ENCODE peak calls at places on chromosome 21, in nine cellular contexts. One of them, this sample, is unnamed.

GRCh38 chr21:30882907-30883597 is 1.7 kb upstream of the KRTAP11-1 start:
- DNase-seq in activated T-cell treated with anti-CD3 and anti-CD28 coated beads, Interleukin-2, amount 50 U/mL, for 48 hours: no peak
- DNase-seq in activated naive CD4-positive, alpha-beta T cell: no peak
- DNase-seq in transverse colon: no peak
- DNase-seq in EL: no peak
- DNase-seq in HTR-8/SVneo: no peak
- DNase-seq in NCI-H2171: no peak
- DNase-seq in thoracic aorta: no peak
- DNase-seq in AG08396: no peak
- DNase-seq in this sample: no peak

GRCh38 chr21:31872452-31873274 is at the start of gene HUNK:
- DNase-seq in thoracic aorta: no peak
- DNase-seq in AG08396: peak
- DNase-seq in NCI-H2171: peak
- DNase-seq in activated naive CD4-positive, alpha-beta T cell: no peak
- DNase-seq in EL: peak
- DNase-seq in HTR-8/SVneo: no peak
- DNase-seq in transverse colon: peak
- DNase-seq in activated T-cell treated with anti-CD3 and anti-CD28 coated beads, Interleukin-2, amount 50 U/mL, for 48 hours: peak
- DNase-seq in this sample: no peak

GRCh38 chr21:45809421-45809820 is 165.9 kb downstream of the PCBP3 start:
- DNase-seq in HTR-8/SVneo: no peak
- DNase-seq in EL: no peak
- DNase-seq in activated T-cell treated with anti-CD3 and anti-CD28 coated beads, Interleukin-2, amount 50 U/mL, for 48 hours: peak
- DNase-seq in NCI-H2171: no peak
- DNase-seq in AG08396: no peak
- DNase-seq in transverse colon: no peak
- DNase-seq in activated naive CD4-positive, alpha-beta T cell: no peak
- DNase-seq in thoracic aorta: no peak
- DNase-seq in this sample: no peak

GRCh38 chr21:45380566-45380965 is 24.4 kb upstream of the COL18A1 start:
- DNase-seq in thoracic aorta: no peak
- DNase-seq in NCI-H2171: no peak
- DNase-seq in activated naive CD4-positive, alpha-beta T cell: no peak
- DNase-seq in transverse colon: no peak
- DNase-seq in activated T-cell treated with anti-CD3 and anti-CD28 coated beads, Interleukin-2, amount 50 U/mL, for 48 hours: no peak
- DNase-seq in AG08396: no peak
- DNase-seq in EL: no peak
- DNase-seq in HTR-8/SVneo: no peak
- DNase-seq in this sample: no peak

GRCh38 chr21:28729887-28730286 is 262.8 kb downstream of the LTN1 start:
- DNase-seq in EL: no peak
- DNase-seq in HTR-8/SVneo: no peak
- DNase-seq in activated naive CD4-positive, alpha-beta T cell: no peak
- DNase-seq in AG08396: no peak
- DNase-seq in thoracic aorta: no peak
- DNase-seq in NCI-H2171: no peak
- DNase-seq in activated T-cell treated with anti-CD3 and anti-CD28 coated beads, Interleukin-2, amount 50 U/mL, for 48 hours: no peak
- DNase-seq in transverse colon: no peak
- DNase-seq in this sample: no peak

GRCh38 chr21:45027241-45028196 is 46.9 kb upstream of the ADARB1 start:
- DNase-seq in NCI-H2171: no peak
- DNase-seq in HTR-8/SVneo: no peak
- DNase-seq in activated naive CD4-positive, alpha-beta T cell: no peak
- DNase-seq in thoracic aorta: no peak
- DNase-seq in EL: no peak
- DNase-seq in transverse colon: no peak
- DNase-seq in activated T-cell treated with anti-CD3 and anti-CD28 coated beads, Interleukin-2, amount 50 U/mL, for 48 hours: no peak
- DNase-seq in AG08396: no peak
- DNase-seq in this sample: no peak

GRCh38 chr21:27206368-27206982 is 239.6 kb upstream of the ADAMTS5 start:
- DNase-seq in HTR-8/SVneo: peak
- DNase-seq in transverse colon: no peak
- DNase-seq in activated naive CD4-positive, alpha-beta T cell: no peak
- DNase-seq in activated T-cell treated with anti-CD3 and anti-CD28 coated beads, Interleukin-2, amount 50 U/mL, for 48 hours: no peak
- DNase-seq in AG08396: peak
- DNase-seq in thoracic aorta: no peak
- DNase-seq in EL: peak
- DNase-seq in NCI-H2171: no peak
- DNase-seq in this sample: no peak

GRCh38 chr21:31667639-31668038 is 8.1 kb downstream of the SOD1 start:
- DNase-seq in EL: no peak
- DNase-seq in NCI-H2171: no peak
- DNase-seq in AG08396: no peak
- DNase-seq in thoracic aorta: no peak
- DNase-seq in HTR-8/SVneo: no peak
- DNase-seq in transverse colon: no peak
- DNase-seq in activated naive CD4-positive, alpha-beta T cell: no peak
- DNase-seq in activated T-cell treated with anti-CD3 and anti-CD28 coated beads, Interleukin-2, amount 50 U/mL, for 48 hours: no peak
- DNase-seq in this sample: no peak

GRCh38 chr21:35963920-35964451 is 96.3 kb downstream of the SETD4 start:
- DNase-seq in thoracic aorta: no peak
- DNase-seq in activated naive CD4-positive, alpha-beta T cell: no peak
- DNase-seq in transverse colon: no peak
- DNase-seq in activated T-cell treated with anti-CD3 and anti-CD28 coated beads, Interleukin-2, amount 50 U/mL, for 48 hours: no peak
- DNase-seq in EL: peak
- DNase-seq in NCI-H2171: peak
- DNase-seq in AG08396: no peak
- DNase-seq in HTR-8/SVneo: no peak
- DNase-seq in this sample: no peak

GRCh38 chr21:46060596-46061061 is 37.3 kb upstream of the COL6A2 start:
- DNase-seq in transverse colon: peak
- DNase-seq in activated T-cell treated with anti-CD3 and anti-CD28 coated beads, Interleukin-2, amount 50 U/mL, for 48 hours: peak
- DNase-seq in NCI-H2171: no peak
- DNase-seq in HTR-8/SVneo: peak
- DNase-seq in EL: peak
- DNase-seq in AG08396: peak
- DNase-seq in thoracic aorta: peak
- DNase-seq in activated naive CD4-positive, alpha-beta T cell: no peak
- DNase-seq in this sample: no peak

GRCh38 chr21:26374817-26375216 is 198.3 kb downstream of the CYYR1 start:
- DNase-seq in transverse colon: no peak
- DNase-seq in activated naive CD4-positive, alpha-beta T cell: no peak
- DNase-seq in AG08396: no peak
- DNase-seq in EL: no peak
- DNase-seq in NCI-H2171: no peak
- DNase-seq in activated T-cell treated with anti-CD3 and anti-CD28 coated beads, Interleukin-2, amount 50 U/mL, for 48 hours: no peak
- DNase-seq in thoracic aorta: no peak
- DNase-seq in HTR-8/SVneo: no peak
- DNase-seq in this sample: no peak

GRCh38 chr21:14523234-14523633 is 22.9 kb downstream of the SAMSN1 start:
- DNase-seq in AG08396: no peak
- DNase-seq in NCI-H2171: no peak
- DNase-seq in EL: no peak
- DNase-seq in transverse colon: no peak
- DNase-seq in thoracic aorta: no peak
- DNase-seq in activated T-cell treated with anti-CD3 and anti-CD28 coated beads, Interleukin-2, amount 50 U/mL, for 48 hours: peak
- DNase-seq in HTR-8/SVneo: no peak
- DNase-seq in activated naive CD4-positive, alpha-beta T cell: no peak
- DNase-seq in this sample: peak

GRCh38 chr21:16775056-16775455 is 737.8 kb upstream of the CXADR start:
- DNase-seq in transverse colon: no peak
- DNase-seq in EL: no peak
- DNase-seq in thoracic aorta: no peak
- DNase-seq in HTR-8/SVneo: no peak
- DNase-seq in AG08396: no peak
- DNase-seq in activated T-cell treated with anti-CD3 and anti-CD28 coated beads, Interleukin-2, amount 50 U/mL, for 48 hours: no peak
- DNase-seq in NCI-H2171: no peak
- DNase-seq in activated naive CD4-positive, alpha-beta T cell: no peak
- DNase-seq in this sample: no peak

GRCh38 chr21:42681296-42682206 is 28.1 kb downstream of the PDE9A start:
- DNase-seq in transverse colon: no peak
- DNase-seq in activated naive CD4-positive, alpha-beta T cell: no peak
- DNase-seq in NCI-H2171: no peak
- DNase-seq in EL: no peak
- DNase-seq in thoracic aorta: no peak
- DNase-seq in HTR-8/SVneo: no peak
- DNase-seq in AG08396: no peak
- DNase-seq in activated T-cell treated with anti-CD3 and anti-CD28 coated beads, Interleukin-2, amount 50 U/mL, for 48 hours: peak
- DNase-seq in this sample: peak

GRCh38 chr21:46675595-46676280 is 40.3 kb downstream of the PRMT2 start:
- DNase-seq in thoracic aorta: no peak
- DNase-seq in transverse colon: no peak
- DNase-seq in activated T-cell treated with anti-CD3 and anti-CD28 coated beads, Interleukin-2, amount 50 U/mL, for 48 hours: no peak
- DNase-seq in activated naive CD4-positive, alpha-beta T cell: no peak
- DNase-seq in HTR-8/SVneo: no peak
- DNase-seq in NCI-H2171: no peak
- DNase-seq in AG08396: no peak
- DNase-seq in EL: no peak
- DNase-seq in this sample: no peak

GRCh38 chr21:20040768-20041167 is 957.4 kb upstream of the NCAM2 start:
- DNase-seq in activated T-cell treated with anti-CD3 and anti-CD28 coated beads, Interleukin-2, amount 50 U/mL, for 48 hours: no peak
- DNase-seq in HTR-8/SVneo: no peak
- DNase-seq in transverse colon: no peak
- DNase-seq in NCI-H2171: no peak
- DNase-seq in EL: no peak
- DNase-seq in AG08396: no peak
- DNase-seq in thoracic aorta: no peak
- DNase-seq in activated naive CD4-positive, alpha-beta T cell: no peak
- DNase-seq in this sample: no peak

GRCh38 chr21:37767984-37768383 is 148.3 kb downstream of the KCNJ6 start:
- DNase-seq in AG08396: peak
- DNase-seq in activated T-cell treated with anti-CD3 and anti-CD28 coated beads, Interleukin-2, amount 50 U/mL, for 48 hours: no peak
- DNase-seq in HTR-8/SVneo: no peak
- DNase-seq in NCI-H2171: peak
- DNase-seq in thoracic aorta: no peak
- DNase-seq in EL: peak
- DNase-seq in transverse colon: no peak
- DNase-seq in activated naive CD4-positive, alpha-beta T cell: no peak
- DNase-seq in this sample: no peak

GRCh38 chr21:45923146-45923545 is 58.4 kb upstream of the COL6A1 start:
- DNase-seq in NCI-H2171: no peak
- DNase-seq in activated naive CD4-positive, alpha-beta T cell: peak
- DNase-seq in thoracic aorta: no peak
- DNase-seq in transverse colon: peak
- DNase-seq in activated T-cell treated with anti-CD3 and anti-CD28 coated beads, Interleukin-2, amount 50 U/mL, for 48 hours: peak
- DNase-seq in HTR-8/SVneo: peak
- DNase-seq in AG08396: peak
- DNase-seq in EL: peak
- DNase-seq in this sample: peak

GRCh38 chr21:33286076-33286475 is 19.9 kb downstream of the IL10RB start:
- DNase-seq in thoracic aorta: no peak
- DNase-seq in activated T-cell treated with anti-CD3 and anti-CD28 coated beads, Interleukin-2, amount 50 U/mL, for 48 hours: no peak
- DNase-seq in NCI-H2171: no peak
- DNase-seq in activated naive CD4-positive, alpha-beta T cell: no peak
- DNase-seq in AG08396: no peak
- DNase-seq in EL: no peak
- DNase-seq in HTR-8/SVneo: no peak
- DNase-seq in transverse colon: no peak
- DNase-seq in this sample: no peak

GRCh38 chr21:39842741-39843146 is 24.5 kb upstream of the PCP4 start:
- DNase-seq in HTR-8/SVneo: no peak
- DNase-seq in thoracic aorta: no peak
- DNase-seq in activated naive CD4-positive, alpha-beta T cell: no peak
- DNase-seq in NCI-H2171: no peak
- DNase-seq in transverse colon: no peak
- DNase-seq in EL: no peak
- DNase-seq in activated T-cell treated with anti-CD3 and anti-CD28 coated beads, Interleukin-2, amount 50 U/mL, for 48 hours: no peak
- DNase-seq in AG08396: no peak
- DNase-seq in this sample: no peak

GRCh38 chr21:43192501-43193081 is 23.8 kb downstream of the CRYAA start:
- DNase-seq in HTR-8/SVneo: no peak
- DNase-seq in NCI-H2171: no peak
- DNase-seq in AG08396: no peak
- DNase-seq in transverse colon: no peak
- DNase-seq in thoracic aorta: no peak
- DNase-seq in EL: no peak
- DNase-seq in activated T-cell treated with anti-CD3 and anti-CD28 coated beads, Interleukin-2, amount 50 U/mL, for 48 hours: peak
- DNase-seq in activated naive CD4-positive, alpha-beta T cell: no peak
- DNase-seq in this sample: peak

GRCh38 chr21:15722591-15723324 is 7.0 kb upstream of the USP25 start:
- DNase-seq in thoracic aorta: no peak
- DNase-seq in activated naive CD4-positive, alpha-beta T cell: no peak
- DNase-seq in AG08396: no peak
- DNase-seq in EL: no peak
- DNase-seq in HTR-8/SVneo: no peak
- DNase-seq in transverse colon: no peak
- DNase-seq in NCI-H2171: no peak
- DNase-seq in activated T-cell treated with anti-CD3 and anti-CD28 coated beads, Interleukin-2, amount 50 U/mL, for 48 hours: no peak
- DNase-seq in this sample: no peak

GRCh38 chr21:33027401-33028185 is 1.9 kb downstream of the OLIG2 start:
- DNase-seq in activated naive CD4-positive, alpha-beta T cell: peak
- DNase-seq in NCI-H2171: no peak
- DNase-seq in EL: no peak
- DNase-seq in HTR-8/SVneo: no peak
- DNase-seq in thoracic aorta: no peak
- DNase-seq in AG08396: peak
- DNase-seq in transverse colon: no peak
- DNase-seq in activated T-cell treated with anti-CD3 and anti-CD28 coated beads, Interleukin-2, amount 50 U/mL, for 48 hours: peak
- DNase-seq in this sample: no peak

GRCh38 chr21:27590271-27590670 is 623.4 kb upstream of the ADAMTS5 start:
- DNase-seq in NCI-H2171: no peak
- DNase-seq in AG08396: no peak
- DNase-seq in HTR-8/SVneo: no peak
- DNase-seq in activated T-cell treated with anti-CD3 and anti-CD28 coated beads, Interleukin-2, amount 50 U/mL, for 48 hours: no peak
- DNase-seq in EL: peak
- DNase-seq in transverse colon: no peak
- DNase-seq in activated naive CD4-positive, alpha-beta T cell: no peak
- DNase-seq in thoracic aorta: no peak
- DNase-seq in this sample: no peak

GRCh38 chr21:42366292-42367010 is at the start of gene TFF1:
- DNase-seq in activated T-cell treated with anti-CD3 and anti-CD28 coated beads, Interleukin-2, amount 50 U/mL, for 48 hours: no peak
- DNase-seq in EL: no peak
- DNase-seq in AG08396: no peak
- DNase-seq in thoracic aorta: no peak
- DNase-seq in NCI-H2171: no peak
- DNase-seq in transverse colon: peak
- DNase-seq in HTR-8/SVneo: no peak
- DNase-seq in activated naive CD4-positive, alpha-beta T cell: no peak
- DNase-seq in this sample: no peak

GRCh38 chr21:32712043-32712442 is 15.8 kb downstream of the SYNJ1 start:
- DNase-seq in EL: no peak
- DNase-seq in transverse colon: peak
- DNase-seq in AG08396: no peak
- DNase-seq in HTR-8/SVneo: no peak
- DNase-seq in activated T-cell treated with anti-CD3 and anti-CD28 coated beads, Interleukin-2, amount 50 U/mL, for 48 hours: no peak
- DNase-seq in NCI-H2171: no peak
- DNase-seq in activated naive CD4-positive, alpha-beta T cell: no peak
- DNase-seq in thoracic aorta: no peak
- DNase-seq in this sample: peak

GRCh38 chr21:30839304-30839703 is 9.7 kb upstream of the KRTAP7-1 start:
- DNase-seq in EL: no peak
- DNase-seq in NCI-H2171: peak
- DNase-seq in transverse colon: peak
- DNase-seq in AG08396: peak
- DNase-seq in activated T-cell treated with anti-CD3 and anti-CD28 coated beads, Interleukin-2, amount 50 U/mL, for 48 hours: peak
- DNase-seq in thoracic aorta: no peak
- DNase-seq in activated naive CD4-positive, alpha-beta T cell: no peak
- DNase-seq in HTR-8/SVneo: peak
- DNase-seq in this sample: peak

GRCh38 chr21:14358775-14359174 is 24.2 kb downstream of the HSPA13 start:
- DNase-seq in NCI-H2171: no peak
- DNase-seq in AG08396: no peak
- DNase-seq in EL: no peak
- DNase-seq in HTR-8/SVneo: no peak
- DNase-seq in activated naive CD4-positive, alpha-beta T cell: no peak
- DNase-seq in thoracic aorta: no peak
- DNase-seq in transverse colon: no peak
- DNase-seq in activated T-cell treated with anti-CD3 and anti-CD28 coated beads, Interleukin-2, amount 50 U/mL, for 48 hours: no peak
- DNase-seq in this sample: no peak